ENCODE peak calls at places on chromosomes 5 and 9, in nine cellular contexts. K, V, R, U, H, A, D, G and L are unnamed samples.
A peak's percentile ranks its signal among the peaks of the same experiment; 100 is the strongest.

GRCh38 chr9:24498632-24499031 is 47.1 kb downstream of the IZUMO3 start:
- DNase-seq in R (no peak), V (no peak), D (no peak), G (no peak), U (no peak), A (no peak), H (no peak), K (no peak), L (no peak)

GRCh38 chr5:14293279-14293678 is 150.1 kb downstream of the TRIO start:
- DNase-seq in U (no peak), G (no peak), A (no peak), H (no peak), R (no peak), V (no peak), D (no peak), K (no peak), L (no peak)

GRCh38 chr5:167058481-167058880 is 1233.0 kb upstream of the WWC1 start:
- DNase-seq in U (no peak), G (no peak), D (no peak), R (no peak), V (no peak), H (no peak), A (no peak), K (no peak), L (no peak)

GRCh38 chr9:134930404-134930803 is 12.7 kb upstream of the FCN1 start:
- DNase-seq in D (no peak), G (no peak), U (no peak), A (no peak), R (no peak), K (no peak), V (no peak), H (no peak), L (no peak)

GRCh38 chr5:16385516-16386090 is 80.0 kb downstream of the ZNF622 start:
- DNase-seq in D (no peak), H (no peak), A (no peak), V (no peak), K (no peak), G (no peak), U (no peak), R (no peak), L (no peak)

GRCh38 chr9:107906074-107906473 is 416.5 kb upstream of the KLF4 start:
- DNase-seq in A (no peak), R (no peak), K (no peak), V (no peak), H (no peak), D (no peak), G (no peak), U (no peak), L (no peak)

GRCh38 chr5:134153657-134154056 is 23.1 kb downstream of the SKP1 start:
- DNase-seq in V (no peak), H (no peak), R (no peak), A (no peak), G (no peak), K (no peak), U (no peak), D (no peak), L (no peak)

GRCh38 chr5:7391688-7392400 is 4.1 kb upstream of the ADCY2 start:
- DNase-seq in G (no peak), H (no peak), D (no peak), V (no peak), U (no peak), A (no peak), K (no peak), R (no peak), L (no peak)

GRCh38 chr9:75803130-75803529 is 87.3 kb upstream of the PCSK5 start:
- DNase-seq in G (no peak), U (no peak), H (no peak), A (no peak), D (peak; percentile 13), K (no peak), V (no peak), R (peak; percentile 14), L (peak; percentile 3)

GRCh38 chr9:96344458-96345180 is 38.9 kb downstream of the SLC35D2 start:
- DNase-seq in R (peak; percentile 80), U (no peak), D (peak; percentile 82), V (no peak), G (peak; percentile 78), K (no peak), H (peak; percentile 17), A (peak; percentile 44), L (peak; percentile 46)

GRCh38 chr5:141479776-141480175 is 4.0 kb downstream of the PCDHGC3 start:
- DNase-seq in A (no peak), H (no peak), U (no peak), D (no peak), G (no peak), V (no peak), R (no peak), K (no peak), L (no peak)

GRCh38 chr5:138212828-138213160 is 329 bp downstream of the CDC23 start:
- DNase-seq in H (no peak), A (peak; percentile 43), U (peak; percentile 52), K (no peak), R (no peak), D (no peak), G (no peak), V (no peak), L (no peak)

GRCh38 chr9:114894801-114895433 is 35.5 kb downstream of the TNFSF8 start:
- DNase-seq in A (no peak), K (peak; percentile 47), U (no peak), R (peak; percentile 83), D (peak; percentile 99), V (no peak), H (no peak), G (peak; percentile 92), L (peak; percentile 90)

GRCh38 chr9:128911529-128912035 is 9.2 kb upstream of the PHYHD1 start:
- DNase-seq in D (peak; percentile 97), K (no peak), G (no peak), V (peak; percentile 23), A (no peak), R (peak; percentile 45), U (no peak), H (no peak), L (peak; percentile 43)

GRCh38 chr5:74199436-74200210 is 440.9 kb downstream of the ENC1 start:
- DNase-seq in A (no peak), K (no peak), H (no peak), R (no peak), U (no peak), V (no peak), D (peak; percentile 89), G (peak; percentile 42), L (no peak)

GRCh38 chr9:88411471-88411870 is 23.2 kb downstream of the SPIN1 start:
- DNase-seq in R (no peak), G (no peak), H (no peak), K (no peak), A (no peak), U (no peak), V (no peak), D (no peak), L (no peak)

GRCh38 chr5:173399846-173400245 is 71.6 kb upstream of the STC2 start:
- DNase-seq in U (no peak), A (no peak), G (no peak), H (no peak), K (no peak), D (no peak), R (no peak), V (no peak), L (no peak)

GRCh38 chr5:850511-851006 is at the start of gene ZDHHC11:
- DNase-seq in G (no peak), D (no peak), A (peak; percentile 58), R (no peak), K (no peak), V (peak; percentile 44), H (peak; percentile 73), U (peak; percentile 55), L (no peak)

GRCh38 chr9:96449522-96449843 is 486 bp upstream of the HABP4 start:
- DNase-seq in D (no peak), A (peak; percentile 79), K (no peak), R (no peak), H (no peak), G (no peak), V (no peak), U (no peak), L (no peak)

GRCh38 chr5:168159425-168159824 is 132.0 kb upstream of the WWC1 start:
- DNase-seq in H (peak; percentile 38), K (no peak), D (no peak), A (peak; percentile 41), V (peak; percentile 37), U (peak; percentile 84), R (no peak), G (no peak), L (no peak)

GRCh38 chr9:98517710-98518109 is 191.0 kb downstream of the GABBR2 start:
- DNase-seq in A (no peak), H (no peak), G (no peak), R (no peak), D (no peak), K (no peak), V (no peak), U (no peak), L (no peak)

GRCh38 chr9:27537027-27537435 is 7.4 kb upstream of the MOB3B start:
- DNase-seq in U (no peak), R (no peak), V (no peak), H (no peak), A (no peak), G (no peak), K (no peak), D (no peak), L (no peak)

GRCh38 chr9:95822583-95823431 is 52.7 kb upstream of the ERCC6L2 start:
- DNase-seq in K (peak; percentile 12), U (no peak), D (peak; percentile 88), R (peak; percentile 73), H (no peak), G (peak; percentile 78), V (no peak), A (no peak), L (peak; percentile 79)

GRCh38 chr9:30597609-30598008 is 1786.8 kb upstream of the ACO1 start:
- DNase-seq in H (no peak), V (no peak), R (no peak), A (no peak), U (no peak), K (no peak), D (no peak), G (no peak), L (no peak)

GRCh38 chr5:173051746-173052145 is 4.4 kb upstream of the CREBRF start:
- DNase-seq in K (no peak), A (no peak), R (no peak), H (no peak), V (no peak), U (no peak), G (no peak), D (peak; percentile 89), L (peak; percentile 39)

GRCh38 chr5:111655169-111655924 is 101.6 kb downstream of the NREP start:
- DNase-seq in A (no peak), U (no peak), H (no peak), D (no peak), R (peak; percentile 94), G (peak; percentile 45), V (no peak), K (no peak), L (peak; percentile 27)

GRCh38 chr5:45695011-45695667 is 1.0 kb downstream of the HCN1 start:
- DNase-seq in V (peak; percentile 33), U (no peak), A (peak; percentile 39), D (no peak), H (no peak), R (no peak), G (no peak), K (no peak), L (no peak)

GRCh38 chr5:13664377-13664776 is 280.1 kb downstream of the DNAH5 start:
- DNase-seq in K (no peak), V (no peak), R (peak; percentile 91), H (no peak), A (no peak), G (peak; percentile 76), D (peak; percentile 94), U (no peak), L (peak; percentile 59)

GRCh38 chr9:72315089-72315509 is 49.9 kb downstream of the ZFAND5 start:
- DNase-seq in U (peak; percentile 63), D (peak; percentile 26), G (peak; percentile 28), V (peak; percentile 10), A (peak; percentile 9), K (no peak), H (no peak), R (peak; percentile 58), L (peak; percentile 28)

GRCh38 chr5:129053438-129053837 is 41.1 kb upstream of the ISOC1 start:
- DNase-seq in V (no peak), H (no peak), U (no peak), R (no peak), A (no peak), D (no peak), K (no peak), G (no peak), L (no peak)

GRCh38 chr5:179603308-179603707 is 20.2 kb downstream of the HNRNPH1 start:
- DNase-seq in A (no peak), G (no peak), D (no peak), K (no peak), U (no peak), H (no peak), R (no peak), V (no peak), L (no peak)